ENCODE peak calls at places on chromosomes 2 and 18, in four cellular contexts. Z is GM12865, D is HL-60, T is ascending aorta. W is an unnamed sample.

GRCh38 chr2:240913810-240914644 is 7.9 kb downstream of the CROCC2 start:
- DNase-seq in T (peak), Z (peak), D (peak), W (peak)

GRCh38 chr2:106095478-106096392 is 98.4 kb downstream of the UXS1 start:
- DNase-seq in D (peak), T (no peak), Z (no peak), W (peak)

GRCh38 chr18:23357992-23358594 is 95.0 kb upstream of the RIOK3 start:
- DNase-seq in Z (no peak), T (no peak), D (no peak), W (peak)

GRCh38 chr2:96157649-96158553 is 12.7 kb upstream of the DUSP2 start:
- DNase-seq in D (no peak), Z (peak), T (no peak), W (no peak)

GRCh38 chr2:133434962-133435668 is 133.1 kb downstream of the NCKAP5 start:
- DNase-seq in T (no peak), Z (no peak), D (no peak), W (no peak)

GRCh38 chr2:130760754-130761751 is 5.7 kb downstream of the AMER3 start:
- DNase-seq in D (no peak), T (no peak), Z (no peak), W (no peak)

GRCh38 chr2:127703282-127703681 is 2.0 kb downstream of the SFT2D3 start:
- DNase-seq in D (no peak), Z (no peak), T (no peak), W (no peak)

GRCh38 chr2:142778289-142778688 is 99.2 kb upstream of the KYNU start:
- DNase-seq in Z (no peak), T (no peak), D (no peak), W (no peak)

GRCh38 chr2:197799072-197799471 is 5.3 kb upstream of the PLCL1 start:
- DNase-seq in T (no peak), D (no peak), Z (no peak), W (no peak)

GRCh38 chr2:240127911-240128607 is 8.0 kb downstream of the COPS9 start:
- DNase-seq in T (no peak), D (no peak), Z (no peak), W (no peak)

GRCh38 chr18:10926565-10927194 is 222.7 kb downstream of the PIEZO2 start:
- DNase-seq in Z (peak), T (no peak), D (no peak), W (no peak)

GRCh38 chr2:188303363-188304031 is 11.8 kb downstream of the GULP1 start:
- DNase-seq in D (no peak), T (no peak), Z (no peak), W (no peak)

GRCh38 chr2:34241905-34242740 is 643.0 kb upstream of the FAM98A start:
- DNase-seq in Z (no peak), D (no peak), T (no peak), W (no peak)

GRCh38 chr18:68509902-68510301 is 205.0 kb downstream of the TMX3 start:
- DNase-seq in Z (no peak), D (no peak), T (no peak), W (no peak)

GRCh38 chr18:55523001-55523400 is 65.0 kb downstream of the TCF4 start:
- DNase-seq in D (no peak), Z (no peak), T (no peak), W (no peak)

GRCh38 chr18:74229005-74229404 is 62.8 kb downstream of the CYB5A start:
- DNase-seq in T (no peak), D (no peak), Z (no peak), W (peak)

GRCh38 chr2:171434671-171434980 is 600 bp downstream of the DCAF17 start:
- DNase-seq in D (peak), T (peak), Z (no peak), W (no peak)

GRCh38 chr2:202060218-202060617 is 12.8 kb upstream of the KIAA2012 start:
- DNase-seq in D (no peak), Z (no peak), T (no peak), W (no peak)

GRCh38 chr18:57741273-57741672 is 61.8 kb downstream of the ATP8B1 start:
- DNase-seq in D (no peak), Z (no peak), T (no peak), W (no peak)

GRCh38 chr2:205047273-205047839 is 502.1 kb downstream of the PARD3B start:
- DNase-seq in Z (no peak), D (no peak), T (no peak), W (no peak)

DNA sequence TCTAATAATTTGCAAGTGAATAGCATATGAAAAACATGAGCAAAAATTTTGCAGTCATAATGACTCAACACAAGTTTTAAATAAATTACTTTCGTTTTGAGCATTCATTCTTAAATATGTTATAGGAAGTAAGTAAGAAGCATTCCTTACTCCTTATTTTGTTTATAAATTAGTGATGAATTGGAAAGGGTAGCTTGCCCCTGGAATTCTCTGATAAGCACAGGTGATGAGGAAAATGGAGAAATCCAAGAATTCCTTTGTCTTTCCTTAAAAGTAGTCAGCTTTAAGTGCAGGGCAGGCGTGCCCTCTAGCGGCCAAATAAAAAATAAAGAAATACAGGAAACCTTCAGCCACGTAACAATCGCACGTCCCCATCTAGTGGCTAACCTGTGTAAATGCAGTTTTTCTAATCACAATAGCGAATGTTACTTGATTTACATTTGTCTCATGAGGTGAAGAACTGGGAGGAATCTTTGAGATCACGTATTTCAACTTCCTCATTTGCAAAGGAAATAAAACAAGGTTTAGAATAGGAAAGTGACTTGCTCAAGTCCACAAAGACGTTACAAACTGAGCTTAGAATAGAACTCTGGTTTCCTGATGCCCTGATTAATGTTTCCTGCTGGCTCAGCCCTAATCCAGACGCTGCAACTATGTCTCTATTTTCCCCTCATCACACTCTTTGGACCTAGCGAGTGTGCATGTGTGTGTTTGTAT is 47.2 kb upstream of the ZNG1B start:
- DNase-seq in T (no peak), Z (peak), D (peak), W (peak)
- H3K4me3 ChIP-seq in T (no peak), Z (peak), D (no peak), W (no peak)

GRCh38 chr2:28414583-28414982 is 21.9 kb downstream of the FOSL2 start:
- DNase-seq in D (no peak), T (no peak), Z (no peak), W (no peak)

GRCh38 chr2:28411956-28412609 is 19.4 kb downstream of the FOSL2 start:
- DNase-seq in Z (no peak), D (no peak), T (no peak), W (no peak)

GRCh38 chr2:28412625-28413151 is 20.0 kb downstream of the FOSL2 start:
- DNase-seq in D (no peak), Z (no peak), T (no peak), W (no peak)

GRCh38 chr2:28413896-28414290 is 21.2 kb downstream of the FOSL2 start:
- DNase-seq in D (no peak), Z (no peak), T (no peak), W (no peak)

DNA sequence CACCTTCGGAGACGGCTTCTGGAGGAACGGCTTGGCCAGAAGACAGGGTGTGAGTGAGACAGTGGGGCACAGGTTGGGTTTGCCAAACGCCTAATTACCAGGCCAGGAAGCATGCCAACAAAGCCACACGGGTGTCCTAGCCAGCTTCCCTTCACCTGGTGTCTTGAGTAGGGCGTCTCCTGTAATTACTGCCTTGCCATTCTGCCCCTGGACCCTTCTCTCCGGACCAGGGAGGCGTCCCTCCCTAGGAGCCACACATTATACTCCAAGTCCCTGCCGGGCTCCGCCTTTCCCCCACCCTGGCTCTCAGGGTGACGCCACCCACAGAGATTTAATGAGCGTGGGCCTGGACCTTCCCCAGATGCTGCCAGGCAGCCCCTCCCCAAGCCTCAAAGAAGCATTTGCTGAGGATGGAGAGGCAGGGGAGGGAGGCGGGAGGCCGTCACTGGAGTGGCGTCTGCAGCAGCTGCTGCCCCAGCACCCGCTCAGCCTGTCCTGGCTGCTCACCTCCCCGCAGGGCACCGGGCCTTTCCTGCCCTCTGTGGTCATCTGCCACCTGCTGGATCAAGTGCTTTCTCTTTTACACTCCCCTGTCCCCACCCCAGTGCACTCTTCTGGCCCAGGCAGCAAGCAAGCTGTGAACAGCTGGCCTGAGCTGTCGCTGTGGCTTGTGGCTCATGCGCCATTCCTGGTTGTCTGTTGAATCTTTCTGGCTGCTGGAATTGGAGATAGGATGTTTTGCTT is 20.7 kb downstream of the FOSL2 start:
- DNase-seq in Z (no peak), D (no peak), T (no peak), W (no peak)
- TF ChIP-seq CTCF in Z (no peak), D (no peak), T (peak), W (no peak)

DNA sequence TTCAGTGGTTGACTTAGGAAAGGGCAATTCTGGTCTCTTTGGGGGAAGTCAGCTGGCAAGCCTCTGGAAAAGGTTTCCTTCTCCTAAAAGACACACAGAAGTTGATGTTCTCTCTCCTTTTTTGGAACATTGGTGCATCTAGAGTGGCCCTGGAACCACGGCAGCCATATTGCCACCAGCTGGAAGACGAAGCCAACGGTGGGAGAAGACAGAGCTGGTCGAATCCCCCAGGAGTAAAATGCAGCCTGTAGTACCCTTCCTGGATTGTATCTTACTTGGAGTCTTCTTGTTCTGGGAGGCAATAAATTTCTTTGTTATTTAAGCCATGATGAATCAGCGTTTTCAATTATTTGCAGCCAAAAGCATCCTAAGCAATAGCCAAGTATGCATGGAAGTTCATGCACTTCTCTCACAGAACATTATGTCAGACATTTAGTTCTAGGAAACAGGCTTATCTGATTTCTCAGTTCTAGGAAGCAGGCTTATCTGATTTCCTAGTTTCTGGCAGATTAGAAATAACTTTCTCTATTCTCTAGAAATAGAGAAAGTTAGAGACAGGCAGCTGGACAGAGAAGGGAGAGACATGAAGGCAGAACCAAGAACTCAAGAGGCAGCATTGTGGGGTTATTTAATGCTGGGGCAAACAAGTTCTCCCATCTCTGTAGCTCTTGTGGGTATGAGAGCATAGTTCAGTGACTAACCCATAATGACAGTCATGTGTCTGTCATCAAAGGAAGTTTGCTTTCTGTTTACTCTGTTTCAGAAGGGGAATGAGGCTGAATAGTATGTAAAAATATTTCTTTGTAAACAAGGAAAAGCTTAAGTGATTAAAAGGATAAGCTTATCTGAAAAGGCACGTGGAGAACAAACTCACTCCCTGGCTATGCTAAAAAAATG is 40.5 kb upstream of the NABP1 start:
- DNase-seq in Z (peak), D (no peak), T (no peak), W (no peak)
- H3K4me3 ChIP-seq in Z (no peak), D (no peak), T (no peak), W (no peak)

DNA sequence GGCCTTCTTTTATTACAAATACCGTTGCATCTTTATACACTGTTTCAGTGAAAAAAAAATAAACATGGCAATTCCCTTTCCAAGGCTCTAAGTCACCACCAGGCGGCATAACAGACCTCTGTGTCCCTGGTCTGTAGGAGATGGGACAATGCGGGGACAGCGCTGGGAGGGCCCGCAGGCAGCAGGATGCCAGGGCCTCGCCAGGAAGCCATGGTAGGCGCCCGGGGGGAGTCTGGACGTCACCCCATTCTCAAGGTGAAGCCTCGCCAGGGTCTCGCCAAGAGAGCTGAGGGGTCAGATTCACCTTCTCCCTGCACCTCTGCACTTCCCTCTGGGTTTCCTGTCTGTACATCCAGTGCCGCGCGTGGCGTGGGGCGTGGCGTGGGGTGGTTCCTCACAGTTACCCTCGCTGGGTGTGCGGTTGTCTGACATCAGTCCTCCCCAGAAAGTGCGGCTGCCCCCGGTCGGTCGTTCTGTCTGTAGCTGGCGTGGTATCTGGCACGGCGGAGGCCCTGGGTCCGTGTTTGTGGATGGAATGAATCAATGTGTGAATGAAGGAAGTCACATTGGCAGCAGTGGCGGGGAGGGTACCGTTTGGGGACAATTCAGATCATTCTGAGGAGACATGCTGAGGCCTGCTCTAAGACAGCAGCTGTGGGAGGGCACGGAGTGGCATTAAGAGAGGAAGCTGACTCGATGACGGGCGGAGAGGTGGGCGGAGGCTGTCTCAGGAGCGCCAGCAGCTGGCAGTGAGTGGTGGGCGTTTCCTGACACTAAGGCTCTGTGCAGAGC is 45.9 kb downstream of the LRRFIP1 start:
- DNase-seq in T (no peak), Z (peak), D (peak), W (peak)
- TF ChIP-seq CTCF in T (peak), Z (peak), D (peak), W (peak)

GRCh38 chr2:217941886-217942728 is 60.7 kb downstream of the TNS1 start:
- DNase-seq in Z (no peak), T (no peak), D (no peak), W (no peak)
- H3K4me3 ChIP-seq in Z (no peak), T (peak), D (no peak), W (peak)

DNA sequence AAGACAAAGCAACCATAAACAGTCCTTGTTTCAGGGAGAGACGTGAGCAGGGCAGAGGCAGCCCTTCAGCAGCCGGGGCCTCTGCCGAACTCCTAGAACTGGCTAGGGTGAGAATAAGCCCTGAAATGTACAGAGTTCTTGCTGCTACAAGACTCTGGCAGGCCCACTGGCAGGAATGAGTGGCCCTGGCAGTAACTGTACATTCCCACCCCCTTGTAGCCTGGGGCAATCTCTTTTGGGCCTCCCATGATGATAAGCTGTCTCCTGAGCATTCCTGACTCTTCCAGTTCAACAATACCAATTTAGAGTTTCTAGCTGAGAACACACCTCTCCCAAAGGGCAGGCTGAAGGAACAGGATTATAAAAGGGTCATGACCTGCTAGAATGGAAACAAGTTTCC is 54.3 kb downstream of the HAUS1 start:
- DNase-seq in Z (no peak), T (no peak), D (no peak), W (peak)
- TF ChIP-seq CTCF in Z (no peak), T (no peak), D (no peak), W (no peak)